ENCODE peak calls at places on chromosomes 7 and 10, in five cellular contexts. J is IMR-90, Y is nephron progenitor cell, F is heart right ventricle, T is WERI-Rb-1. E is an unnamed sample.

GRCh38 chr10:76082232-76082631 is 650.8 kb downstream of the LRMDA start:
- DNase-seq in Y (no peak), J (no peak), T (no peak), F (no peak), E (no peak)

GRCh38 chr7:36602975-36603887 is 121.1 kb downstream of the AOAH start:
- DNase-seq in J (no peak), F (no peak), T (no peak), Y (no peak), E (no peak)

GRCh38 chr10:68154211-68154497 is 44.9 kb downstream of the MYPN start:
- DNase-seq in J (peak), Y (peak), T (no peak), F (peak), E (peak)

GRCh38 chr7:11698273-11698930 is 133.6 kb downstream of the THSD7A start:
- DNase-seq in T (no peak), F (no peak), Y (no peak), J (no peak), E (no peak)

GRCh38 chr10:132142396-132143161 is 44.2 kb upstream of the DPYSL4 start:
- DNase-seq in T (peak), J (no peak), F (peak), Y (peak), E (peak)

GRCh38 chr7:40192036-40192435 is 57.2 kb downstream of the SUGCT start:
- DNase-seq in Y (no peak), J (peak), T (no peak), F (no peak), E (no peak)

GRCh38 chr7:44541-44896 is 147.9 kb upstream of the FAM20C start:
- DNase-seq in T (no peak), F (no peak), Y (no peak), J (no peak), E (no peak)

GRCh38 chr7:27143022-27143949 is at the start of gene HOXA5:
- DNase-seq in J (peak), T (peak), F (no peak), Y (peak), E (peak)

GRCh38 chr10:20839141-20839540 is 58.0 kb downstream of the NEBL start:
- DNase-seq in J (no peak), F (no peak), Y (no peak), T (no peak), E (no peak)

GRCh38 chr10:38072552-38072951 is 21.6 kb upstream of the ZNF37A start:
- DNase-seq in J (no peak), F (no peak), Y (no peak), T (no peak), E (no peak)

GRCh38 chr10:25704622-25705021 is 229.4 kb upstream of the MYO3A start:
- DNase-seq in J (no peak), Y (no peak), T (no peak), F (no peak), E (no peak)

GRCh38 chr10:79095316-79095715 is 26.6 kb downstream of the ZMIZ1 start:
- DNase-seq in T (no peak), J (no peak), F (no peak), Y (no peak), E (no peak)

GRCh38 chr10:44781131-44781530 is 130.0 kb upstream of the TMEM72 start:
- DNase-seq in Y (no peak), J (no peak), T (no peak), F (no peak), E (no peak)

GRCh38 chr7:51310131-51310583 is 6.5 kb downstream of the COBL start:
- DNase-seq in Y (no peak), J (no peak), F (no peak), T (peak), E (no peak)

GRCh38 chr7:22868509-22868908 is 45.9 kb upstream of the TOMM7 start:
- DNase-seq in F (no peak), T (no peak), J (no peak), Y (no peak), E (no peak)

GRCh38 chr10:43219848-43220247 is 47.0 kb downstream of the RASGEF1A start:
- DNase-seq in T (no peak), Y (no peak), J (no peak), F (peak), E (peak)

GRCh38 chr10:103800789-103801540 is 54.4 kb downstream of the SH3PXD2A start:
- DNase-seq in T (no peak), J (peak), F (no peak), Y (no peak), E (no peak)

GRCh38 chr7:45921699-45922519 is 837 bp upstream of the IGFBP3 start:
- DNase-seq in T (peak), Y (peak), F (peak), J (peak), E (peak)

GRCh38 chr10:73644767-73645166 is 3.5 kb upstream of the MYOZ1 start:
- DNase-seq in F (no peak), Y (no peak), T (no peak), J (no peak), E (no peak)

GRCh38 chr7:131212114-131212513 is 115.6 kb upstream of the MKLN1 start:
- DNase-seq in T (no peak), J (peak), Y (peak), F (no peak), E (no peak)

GRCh38 chr10:1359599-1359955 is 303.4 kb downstream of the WDR37 start:
- DNase-seq in F (no peak), T (no peak), Y (no peak), J (no peak), E (no peak)

GRCh38 chr7:118590107-118590506 is 365.6 kb downstream of the ANKRD7 start:
- DNase-seq in F (no peak), Y (peak), T (peak), J (no peak), E (peak)

GRCh38 chr7:65307651-65308299 is 65.9 kb upstream of the ZNF92 start:
- DNase-seq in J (peak), F (no peak), Y (peak), T (peak), E (peak)

GRCh38 chr7:12712236-12712635 is 24.8 kb downstream of the ARL4A start:
- DNase-seq in T (no peak), F (no peak), Y (no peak), J (no peak), E (no peak)

GRCh38 chr10:71927669-71928592 is 36.3 kb upstream of the CHST3 start:
- DNase-seq in J (peak), F (no peak), T (no peak), Y (no peak), E (no peak)

GRCh38 chr7:102214477-102215072 is 72.1 kb upstream of the SH2B2 start:
- DNase-seq in Y (no peak), J (no peak), T (no peak), F (no peak), E (no peak)

GRCh38 chr7:33873518-33873917 is 31.8 kb upstream of the BMPER start:
- DNase-seq in Y (no peak), J (no peak), F (no peak), T (no peak), E (no peak)

GRCh38 chr7:24899905-24900304 is 80.1 kb downstream of the OSBPL3 start:
- DNase-seq in Y (no peak), J (no peak), F (no peak), T (no peak), E (no peak)

GRCh38 chr10:1132584-1132983 is 76.4 kb downstream of the WDR37 start:
- DNase-seq in T (no peak), F (no peak), Y (no peak), J (no peak), E (no peak)

GRCh38 chr10:124671486-124672075 is 72.6 kb downstream of the FAM53B start:
- DNase-seq in F (peak), Y (peak), J (no peak), T (peak), E (no peak)

GRCh38 chr10:72425133-72425532 is 70.4 kb upstream of the DNAJB12 start:
- DNase-seq in J (no peak), F (no peak), Y (no peak), T (no peak), E (no peak)

GRCh38 chr7:77525231-77525630 is 11.9 kb upstream of the PTPN12 start:
- DNase-seq in J (peak), F (no peak), Y (no peak), T (no peak), E (no peak)

GRCh38 chr10:21732067-21732772 is 198.2 kb downstream of the MLLT10 start:
- DNase-seq in Y (peak), T (peak), F (peak), J (peak), E (peak)

GRCh38 chr7:158026636-158027265 is 560.9 kb downstream of the PTPRN2 start:
- DNase-seq in F (no peak), J (no peak), Y (no peak), T (no peak), E (no peak)

GRCh38 chr10:29621161-29621560 is 13.6 kb downstream of the SVIL start:
- DNase-seq in Y (peak), F (no peak), T (no peak), J (peak), E (peak)

GRCh38 chr10:50645241-50645640 is 21.5 kb upstream of the SGMS1 start:
- DNase-seq in Y (no peak), F (no peak), J (no peak), T (no peak), E (no peak)

GRCh38 chr10:64648915-64649314 is 1127.7 kb downstream of the REEP3 start:
- DNase-seq in Y (no peak), T (peak), J (no peak), F (no peak), E (peak)
- TF ChIP-seq CTCF in Y (no peak), T (peak), J (no peak), F (no peak), E (no peak)

GRCh38 chr7:152859781-152860191 is 100.2 kb downstream of the ACTR3B start:
- DNase-seq in T (peak), F (no peak), J (no peak), Y (no peak), E (no peak)
- TF ChIP-seq CTCF in T (peak), F (no peak), J (peak), Y (peak), E (peak)

GRCh38 chr7:115096262-115096661 is 174.4 kb downstream of the MDFIC start:
- DNase-seq in T (no peak), J (no peak), Y (no peak), F (no peak), E (no peak)

GRCh38 chr7:115102738-115103137 is 180.8 kb downstream of the MDFIC start:
- DNase-seq in J (no peak), T (no peak), F (no peak), Y (no peak), E (no peak)

GRCh38 chr7:115101199-115101598 is 179.3 kb downstream of the MDFIC start:
- DNase-seq in Y (no peak), J (peak), T (no peak), F (no peak), E (no peak)

GRCh38 chr7:115097175-115097671 is 175.3 kb downstream of the MDFIC start:
- DNase-seq in Y (no peak), T (no peak), F (no peak), J (peak), E (no peak)

GRCh38 chr7:115099906-115100305 is 178.0 kb downstream of the MDFIC start:
- DNase-seq in F (no peak), T (no peak), J (peak), Y (no peak), E (no peak)
- TF ChIP-seq CTCF in F (no peak), T (no peak), J (peak), Y (no peak), E (no peak)

DNA sequence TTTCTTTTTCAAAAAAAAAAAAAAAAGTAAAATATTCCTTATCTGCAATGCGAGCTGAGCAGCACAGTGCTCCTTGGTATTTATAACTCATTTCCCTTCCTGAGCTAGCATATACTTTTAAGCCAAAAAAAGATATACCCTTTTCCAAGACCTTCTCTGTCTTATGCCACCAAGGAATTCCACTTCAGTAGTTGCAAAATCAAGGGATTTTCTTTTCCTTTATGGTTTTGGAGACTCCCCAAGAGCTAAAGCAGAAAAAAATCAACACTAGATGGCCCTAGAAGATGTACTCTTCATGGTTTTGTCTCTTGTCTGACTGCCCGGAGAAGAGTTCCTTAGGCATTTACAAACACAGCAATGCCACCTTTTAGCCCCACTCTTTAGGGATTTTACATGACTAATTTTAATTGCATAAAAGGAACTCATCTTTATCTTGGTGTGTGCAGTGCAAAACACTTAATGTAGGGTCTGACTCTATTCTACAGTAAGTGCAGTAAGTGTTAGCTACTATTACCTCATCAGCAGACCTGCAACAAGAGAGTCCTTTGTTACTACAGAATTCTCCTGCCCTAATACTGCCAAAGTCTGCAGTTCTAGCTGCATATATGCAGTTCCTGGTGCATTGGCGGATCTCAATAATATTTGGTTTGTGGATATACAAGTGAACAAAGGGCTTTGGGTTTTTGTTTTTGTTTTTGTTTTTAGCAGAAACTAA is 443.3 kb downstream of the GFRA1 start:
- DNase-seq in F (no peak), Y (no peak), T (no peak), J (peak), E (no peak)
- TF ChIP-seq CTCF in F (no peak), Y (no peak), T (peak), J (peak), E (no peak)

E was measured in glutamatergic neuron.